ENCODE peak calls at places on chromosomes 3 and 15, in four cellular contexts. U is K562, R is A549, J is prostate gland. F is an unnamed sample. For H3K4me1, the result is how much of the 10 kb centered on the place peaks cover.

GRCh38 chr3:50515565-50516047 is 12.2 kb upstream of the CACNA2D2 start:
- DNase-seq in U (peak), R (no peak), J (no peak), F (peak)

GRCh38 chr15:45796433-45796832 is 161.6 kb downstream of the SQOR start:
- DNase-seq in U (no peak), R (no peak), J (no peak), F (no peak)

GRCh38 chr15:32636908-32637567 is 4.5 kb upstream of the SCG5 start:
- DNase-seq in U (no peak), R (no peak), J (no peak), F (no peak)

GRCh38 chr15:45197512-45197911 is 9.7 kb upstream of the SHF start:
- DNase-seq in U (no peak), R (no peak), J (no peak), F (no peak)

GRCh38 chr3:129620828-129621605 is 14.5 kb upstream of the PLXND1 start:
- DNase-seq in U (peak), R (no peak), J (no peak), F (no peak)

GRCh38 chr3:107260221-107260620 is 117.0 kb upstream of the CCDC54 start:
- DNase-seq in U (no peak), R (no peak), J (peak), F (no peak)

GRCh38 chr15:57198654-57199241 is 177.6 kb upstream of the CGNL1 start:
- DNase-seq in U (no peak), R (no peak), J (peak), F (no peak)

GRCh38 chr15:88974392-88974791 is 61.2 kb upstream of the MFGE8 start:
- DNase-seq in U (no peak), R (no peak), J (no peak), F (no peak)

GRCh38 chr3:13480340-13481318 is 523 bp downstream of the HDAC11 start:
- DNase-seq in U (no peak), R (peak), J (no peak), F (peak)

GRCh38 chr3:173467501-173467900 is 70.0 kb downstream of the NLGN1 start:
- DNase-seq in U (no peak), R (no peak), J (no peak), F (no peak)

GRCh38 chr15:31027948-31028586 is 36.6 kb upstream of the MTMR10 start:
- DNase-seq in U (no peak), R (no peak), J (no peak), F (no peak)

GRCh38 chr3:52240059-52240885 is 1.3 kb upstream of the TWF2 start:
- DNase-seq in U (peak), R (no peak), J (no peak), F (peak)

GRCh38 chr3:182651461-182651860 is 141.8 kb upstream of the ATP11B start:
- DNase-seq in U (no peak), R (no peak), J (no peak), F (no peak)

GRCh38 chr15:84839714-84840113 is 22.6 kb downstream of the ALPK3 start:
- DNase-seq in U (no peak), R (no peak), J (no peak), F (no peak)

GRCh38 chr15:84842781-84843180 is 25.6 kb downstream of the ALPK3 start:
- DNase-seq in U (no peak), R (no peak), J (no peak), F (no peak)

GRCh38 chr15:84840741-84841429 is 23.7 kb downstream of the ALPK3 start:
- DNase-seq in U (no peak), R (no peak), J (no peak), F (peak)

GRCh38 chr15:84836859-84837258 is 19.7 kb downstream of the ALPK3 start:
- DNase-seq in U (no peak), R (no peak), J (no peak), F (no peak)

GRCh38 chr15:84840255-84840654 is 23.1 kb downstream of the ALPK3 start:
- DNase-seq in U (no peak), R (no peak), J (no peak), F (no peak)
- H3K4me1 ChIP-seq in U (under half), R (under half), J (under half), F (under half)

DNA sequence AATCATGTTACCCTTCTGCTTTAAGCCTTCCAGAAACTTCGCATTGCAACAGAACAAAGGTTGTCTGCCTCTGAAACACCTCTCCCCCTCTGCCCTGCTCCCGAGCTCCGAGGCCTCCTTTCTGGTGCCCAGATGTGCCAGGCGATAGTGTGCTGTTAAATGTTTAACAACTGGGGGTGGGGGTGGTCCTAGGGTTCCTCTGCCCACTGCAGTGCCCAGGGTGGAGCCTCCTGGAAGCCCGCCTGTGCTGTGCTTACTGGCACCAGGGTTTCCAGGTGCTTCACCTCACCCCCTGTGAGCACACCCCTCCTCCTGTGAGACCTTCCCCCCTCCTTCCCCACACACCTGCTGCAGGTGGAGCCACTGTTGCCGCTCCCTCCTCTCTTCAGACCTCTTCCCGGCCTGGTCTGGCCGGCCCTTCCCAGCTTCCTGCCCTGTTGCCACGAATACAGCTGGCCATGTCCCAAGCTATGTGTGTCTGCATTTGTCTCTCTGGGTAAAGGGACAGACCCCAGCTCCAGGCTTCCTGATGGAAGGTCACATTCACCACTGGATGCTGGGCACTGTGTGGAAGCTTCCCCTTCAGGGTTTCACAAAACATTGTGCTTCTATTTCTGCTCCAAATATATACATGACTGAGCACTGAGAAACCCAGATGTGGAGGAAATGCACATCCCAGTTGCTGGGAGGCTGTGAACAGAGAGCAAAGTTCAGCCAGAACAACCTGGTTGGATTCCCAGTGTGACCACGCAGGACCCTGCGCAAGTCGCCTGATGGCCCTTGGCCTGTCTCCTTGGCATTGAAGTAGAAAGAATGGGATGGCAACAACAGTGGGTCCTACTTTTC is 37.2 kb downstream of the MGLL start:
- DNase-seq in U (no peak), R (no peak), J (no peak), F (no peak)
- TF ChIP-seq POLR2A in U (no peak), R (no peak), J (no peak), F (no peak)

GRCh38 chr3:121681792-121682191 is 21.1 kb upstream of the HCLS1 start:
- DNase-seq in U (no peak), R (no peak), J (no peak), F (no peak)

DNA sequence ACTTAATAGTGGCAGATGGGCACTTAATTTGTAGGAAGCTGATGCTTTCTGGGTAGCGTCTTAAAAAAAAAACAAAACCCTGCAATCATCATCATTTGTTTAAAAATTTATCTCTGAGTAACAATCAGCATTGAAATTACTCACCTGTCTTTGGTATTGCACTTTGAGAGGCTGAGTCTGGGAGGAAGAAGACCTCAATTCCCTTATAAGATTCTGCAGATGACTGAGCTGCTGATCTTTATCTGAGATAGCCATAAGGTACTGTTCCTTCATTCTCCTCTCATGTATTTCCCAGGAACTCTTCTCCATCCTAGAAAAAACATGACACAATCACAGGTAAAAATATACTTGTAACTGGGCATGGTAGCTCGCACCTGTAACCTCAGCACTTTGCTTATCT is 16.4 kb upstream of the HCLS1 start:
- DNase-seq in U (no peak), R (no peak), J (no peak), F (no peak)
- H3K27ac ChIP-seq in U (no peak), R (no peak), J (no peak), F (no peak)

GRCh38 chr3:188573929-188574317 is 420.0 kb downstream of the LPP start:
- DNase-seq in U (no peak), R (no peak), J (no peak), F (no peak)
- H3K4me1 ChIP-seq in U (under half), R (under half), J (under half), F (under half)

GRCh38 chr15:66700802-66701421 is 1.1 kb upstream of the SMAD6 start:
- DNase-seq in U (peak), R (peak), J (peak), F (peak)

GRCh38 chr15:66700412-66700801 is 1.6 kb upstream of the SMAD6 start:
- DNase-seq in U (no peak), R (no peak), J (no peak), F (no peak)

GRCh38 chr15:66702035-66702769 is at the start of gene SMAD6:
- DNase-seq in U (peak), R (peak), J (peak), F (peak)

GRCh38 chr15:66702770-66703539 is 919 bp downstream of the SMAD6 start:
- DNase-seq in U (no peak), R (no peak), J (no peak), F (no peak)

DNA sequence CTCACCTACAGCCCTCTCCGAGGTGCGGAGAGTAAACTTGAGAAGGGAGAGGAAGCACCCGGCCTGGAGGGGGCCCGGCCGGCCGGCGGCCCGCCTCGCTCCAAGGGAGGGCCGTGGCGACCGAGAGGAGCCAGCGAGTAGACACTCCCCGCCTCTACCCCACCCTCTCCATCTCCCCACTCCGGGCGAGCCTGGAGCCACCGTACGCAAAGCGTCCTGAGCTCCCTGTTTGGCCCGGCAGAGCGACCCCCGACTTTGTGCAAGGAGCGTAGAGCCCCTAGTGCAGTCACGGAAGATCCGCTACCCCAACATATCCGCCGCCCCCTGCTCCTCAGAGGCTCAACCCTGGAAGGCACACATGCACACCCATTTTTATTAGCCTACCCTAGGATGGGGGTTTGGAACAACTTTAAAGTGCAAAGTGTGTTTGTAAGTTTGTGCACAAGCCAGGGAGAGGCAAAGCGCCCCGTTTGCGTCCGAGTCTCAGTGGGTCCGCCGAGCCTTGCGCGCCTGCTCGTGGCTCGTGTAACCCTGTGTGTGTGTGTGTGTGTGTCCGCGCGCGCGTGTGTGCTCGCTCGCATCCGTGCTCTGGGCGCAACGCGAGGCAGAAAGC is 508 bp upstream of the SMAD6 start:
- DNase-seq in U (no peak), R (peak), J (peak), F (no peak)
- TF ChIP-seq POLR2A in U (peak), R (no peak), J (no peak), F (no peak)

DNA sequence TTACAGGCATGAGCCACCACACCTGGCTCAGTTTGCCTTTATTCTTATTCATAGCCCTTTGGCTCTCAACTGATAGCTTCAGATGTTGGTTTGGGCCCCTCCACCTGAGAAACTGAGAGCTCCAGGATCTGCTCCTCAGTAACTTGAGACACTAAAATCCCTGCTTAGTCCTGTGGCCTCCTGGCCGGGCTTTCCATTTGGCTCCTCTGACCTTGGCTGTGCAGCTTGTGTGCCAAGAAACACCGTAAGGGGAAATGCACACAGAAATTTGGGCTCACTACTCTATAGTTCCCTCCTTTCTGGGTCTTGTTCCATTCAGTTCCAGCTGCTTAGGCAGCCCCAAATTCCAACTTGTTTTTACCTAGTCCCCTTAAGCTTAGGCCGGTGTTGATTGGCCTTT is 24.9 kb downstream of the NIPA2 start:
- DNase-seq in U (no peak), R (no peak), J (no peak), F (no peak)
- H3K27ac ChIP-seq in U (no peak), R (no peak), J (no peak), F (no peak)

GRCh38 chr3:136250226-136250861 is at the start of gene PCCB:
- DNase-seq in U (peak), R (peak), J (peak), F (peak)
- H3K4me1 ChIP-seq in U (under half), R (under half), J (under half), F (under half)

GRCh38 chr3:79015854-79016253 is 751.9 kb downstream of the ROBO1 start:
- DNase-seq in U (no peak), R (no peak), J (no peak), F (no peak)

GRCh38 chr3:79016587-79017380 is 751.0 kb downstream of the ROBO1 start:
- DNase-seq in U (no peak), R (no peak), J (no peak), F (no peak)

GRCh38 chr3:79019924-79020173 is 747.9 kb downstream of the ROBO1 start:
- DNase-seq in U (no peak), R (no peak), J (no peak), F (no peak)

GRCh38 chr3:79019137-79019923 is 748.5 kb downstream of the ROBO1 start:
- DNase-seq in U (no peak), R (peak), J (peak), F (peak)

GRCh38 chr3:79018671-79019136 is 749.1 kb downstream of the ROBO1 start:
- DNase-seq in U (no peak), R (peak), J (peak), F (peak)
- TF ChIP-seq POLR2A in U (no peak), R (no peak), J (no peak), F (no peak)

DNA sequence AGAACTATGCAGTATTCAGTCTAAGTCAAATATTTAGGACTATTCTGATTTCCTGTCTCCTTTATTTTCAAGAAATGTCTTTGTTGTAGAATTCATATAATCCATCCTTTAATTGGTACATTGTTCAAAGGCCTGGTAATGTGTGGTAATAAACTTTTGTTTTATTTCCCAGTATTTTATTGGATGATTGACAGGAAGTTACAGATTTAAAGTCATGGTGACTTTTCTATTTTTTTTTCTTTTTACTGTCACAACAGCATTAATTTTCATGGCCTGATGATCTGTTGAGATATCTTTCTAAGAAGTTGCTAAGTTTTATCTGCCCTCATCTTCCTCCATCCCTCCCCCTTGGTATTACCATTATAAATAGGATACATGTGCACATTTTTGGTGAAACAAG is 161.7 kb downstream of the PTPRG start:
- DNase-seq in U (no peak), R (no peak), J (no peak), F (no peak)
- H3K27ac ChIP-seq in U (no peak), R (no peak), J (no peak), F (no peak)

GRCh38 chr3:124035463-124036121 is 43.7 kb upstream of the ROPN1 start:
- DNase-seq in U (no peak), R (no peak), J (no peak), F (no peak)

GRCh38 chr3:124033360-124034015 is 41.6 kb upstream of the ROPN1 start:
- DNase-seq in U (peak), R (peak), J (no peak), F (peak)

GRCh38 chr3:124034016-124034808 is 42.3 kb upstream of the ROPN1 start:
- DNase-seq in U (peak), R (no peak), J (no peak), F (peak)

GRCh38 chr3:124034809-124035152 is 42.9 kb upstream of the ROPN1 start:
- DNase-seq in U (peak), R (no peak), J (no peak), F (no peak)

GRCh38 chr3:124037332-124037731 is 45.4 kb upstream of the ROPN1 start:
- DNase-seq in U (no peak), R (no peak), J (no peak), F (no peak)
- H3K4me1 ChIP-seq in U (under half), R (under half), J (under half), F (under half)

F was measured in uterus.